ENCODE peak calls at places on chromosomes 3 and 15, in five cellular contexts. Q is SK-N-SH, K is K562, B is H1, U is GM12878. R is an unnamed sample.

GRCh38 chr3:96370637-96371036 is 443.8 kb upstream of the EPHA6 start:
- DNase-seq in K (no peak), Q (no peak), U (no peak), B (no peak), R (no peak)

GRCh38 chr3:158403013-158403412 is 168.0 kb upstream of the MLF1 start:
- DNase-seq in B (no peak), U (no peak), Q (peak), K (no peak), R (no peak)

GRCh38 chr15:40051616-40052415 is 12.8 kb upstream of the SRP14 start:
- DNase-seq in Q (no peak), K (no peak), B (no peak), U (no peak), R (no peak)

GRCh38 chr3:44048196-44048924 is 193.3 kb upstream of the TOPAZ1 start:
- DNase-seq in B (no peak), U (no peak), Q (no peak), K (no peak), R (no peak)

GRCh38 chr3:114848643-114849350 is 298.3 kb downstream of the ZBTB20 start:
- DNase-seq in K (no peak), B (no peak), U (no peak), Q (peak), R (no peak)

GRCh38 chr3:194322701-194323174 is 28.4 kb downstream of the CPN2 start:
- DNase-seq in U (no peak), Q (no peak), B (no peak), K (peak), R (peak)

GRCh38 chr3:106056919-106057318 is 188.1 kb upstream of the CBLB start:
- DNase-seq in Q (no peak), U (no peak), B (no peak), K (no peak), R (no peak)

GRCh38 chr3:123559040-123559861 is 25.6 kb downstream of the HACD2 start:
- DNase-seq in Q (peak), U (no peak), K (peak), B (no peak), R (peak)

GRCh38 chr3:102059145-102059943 is 210.0 kb downstream of the NFKBIZ start:
- DNase-seq in U (peak), B (no peak), Q (no peak), K (no peak), R (no peak)

GRCh38 chr3:123388811-123389210 is 60.1 kb downstream of the ADCY5 start:
- DNase-seq in K (no peak), B (no peak), U (no peak), Q (no peak), R (no peak)

GRCh38 chr3:194688207-194688711 is 2.6 kb downstream of the FAM43A start:
- DNase-seq in U (no peak), B (no peak), K (no peak), Q (peak), R (peak)

GRCh38 chr15:56492786-56493555 is 28.0 kb upstream of the MNS1 start:
- DNase-seq in K (no peak), Q (no peak), U (no peak), B (no peak), R (no peak)

GRCh38 chr3:134802428-134803050 is 7.5 kb downstream of the EPHB1 start:
- DNase-seq in B (no peak), K (no peak), Q (no peak), U (no peak), R (no peak)

GRCh38 chr15:56953790-56954189 is 35.3 kb downstream of the TCF12 start:
- DNase-seq in B (no peak), U (no peak), Q (no peak), K (no peak), R (no peak)

GRCh38 chr3:171827385-171827784 is 15.8 kb upstream of the TMEM212 start:
- DNase-seq in K (no peak), U (no peak), B (no peak), Q (no peak), R (no peak)

GRCh38 chr15:44666208-44667038 is 3.0 kb upstream of the SPG11 start:
- DNase-seq in Q (no peak), B (no peak), K (no peak), U (peak), R (no peak)

GRCh38 chr3:99741588-99741987 is 76.1 kb upstream of the CMSS1 start:
- DNase-seq in Q (no peak), U (no peak), B (no peak), K (no peak), R (no peak)

GRCh38 chr3:100913870-100914654 is 79.2 kb downstream of the ABI3BP start:
- DNase-seq in B (no peak), Q (no peak), K (no peak), U (no peak), R (no peak)

GRCh38 chr3:182979719-182980191 is 583 bp downstream of the DCUN1D1 start:
- DNase-seq in U (no peak), B (no peak), K (peak), Q (peak), R (peak)

GRCh38 chr3:32249184-32249782 is 10.8 kb downstream of the CMTM8 start:
- DNase-seq in Q (no peak), B (no peak), U (no peak), K (no peak), R (no peak)

GRCh38 chr3:111519193-111519592 is 22.8 kb upstream of the CD96 start:
- DNase-seq in U (no peak), K (no peak), Q (no peak), B (no peak), R (no peak)

GRCh38 chr3:135169651-135170050 is 374.6 kb downstream of the EPHB1 start:
- DNase-seq in B (no peak), Q (no peak), K (no peak), U (no peak), R (no peak)

GRCh38 chr3:173789530-173789929 is 392.0 kb downstream of the NLGN1 start:
- DNase-seq in U (no peak), B (no peak), Q (no peak), K (no peak), R (no peak)

GRCh38 chr3:153246805-153247204 is 84.8 kb downstream of the RAP2B start:
- DNase-seq in K (no peak), Q (no peak), U (no peak), B (no peak), R (no peak)

GRCh38 chr3:54408328-54408727 is 286.0 kb downstream of the CACNA2D3 start:
- DNase-seq in U (no peak), K (no peak), Q (no peak), B (no peak), R (no peak)

GRCh38 chr3:99322551-99322950 is 315.8 kb upstream of the COL8A1 start:
- DNase-seq in K (no peak), B (no peak), Q (no peak), U (no peak), R (no peak)

GRCh38 chr3:141680620-141681389 is 57.3 kb upstream of the RNF7 start:
- DNase-seq in Q (peak), K (no peak), B (peak), U (no peak), R (no peak)

GRCh38 chr3:195124378-195124985 is 146.5 kb downstream of the XXYLT1 start:
- DNase-seq in B (no peak), Q (peak), U (no peak), K (no peak), R (no peak)

GRCh38 chr15:59632714-59633113 is 21.1 kb downstream of the GCNT3 start:
- DNase-seq in B (peak), Q (no peak), U (no peak), K (peak), R (peak)

GRCh38 chr3:177448987-177449975 is 252.0 kb upstream of the TBL1XR1 start:
- DNase-seq in K (no peak), U (peak), B (no peak), Q (no peak), R (peak)

GRCh38 chr3:22117751-22118346 is 366.8 kb upstream of the ZNF385D start:
- DNase-seq in K (peak), B (no peak), Q (peak), U (no peak), R (peak)

GRCh38 chr3:58521002-58521670 is 15.9 kb downstream of the ACOX2 start:
- DNase-seq in K (peak), Q (no peak), U (no peak), B (no peak), R (peak)

GRCh38 chr15:39396979-39397615 is 183.8 kb upstream of the THBS1 start:
- DNase-seq in U (no peak), B (no peak), Q (no peak), K (peak), R (no peak)

GRCh38 chr3:13274874-13275332 is 145.2 kb downstream of the NUP210 start:
- DNase-seq in Q (no peak), B (no peak), K (no peak), U (no peak), R (no peak)

GRCh38 chr15:73691398-73691797 is 7.2 kb downstream of the CD276 start:
- DNase-seq in U (no peak), Q (no peak), K (peak), B (no peak), R (no peak)

GRCh38 chr15:89034305-89034704 is 54.0 kb upstream of the ABHD2 start:
- DNase-seq in Q (no peak), U (no peak), K (no peak), B (no peak), R (peak)

GRCh38 chr3:33875680-33876079 is 77.2 kb downstream of the PDCD6IP start:
- DNase-seq in K (no peak), B (no peak), U (no peak), Q (no peak), R (no peak)

GRCh38 chr3:101310580-101311375 is 9.6 kb downstream of the IMPG2 start:
- DNase-seq in K (no peak), Q (no peak), U (no peak), B (no peak), R (no peak)

GRCh38 chr3:66195347-66195783 is 25.4 kb upstream of the SLC25A26 start:
- DNase-seq in Q (peak), B (peak), K (peak), U (no peak), R (no peak)

GRCh38 chr15:70526974-70527325 is 236.4 kb downstream of the UACA start:
- DNase-seq in U (no peak), B (no peak), Q (no peak), K (no peak), R (no peak)

GRCh38 chr15:70524470-70524869 is 238.9 kb downstream of the UACA start:
- DNase-seq in U (no peak), Q (no peak), K (no peak), B (no peak), R (no peak)

GRCh38 chr15:70528270-70528706 is 235.1 kb downstream of the UACA start:
- DNase-seq in B (no peak), Q (no peak), U (peak), K (peak), R (peak)

GRCh38 chr15:70525551-70525950 is 237.8 kb downstream of the UACA start:
- DNase-seq in U (no peak), Q (no peak), B (no peak), K (no peak), R (no peak)

DNA sequence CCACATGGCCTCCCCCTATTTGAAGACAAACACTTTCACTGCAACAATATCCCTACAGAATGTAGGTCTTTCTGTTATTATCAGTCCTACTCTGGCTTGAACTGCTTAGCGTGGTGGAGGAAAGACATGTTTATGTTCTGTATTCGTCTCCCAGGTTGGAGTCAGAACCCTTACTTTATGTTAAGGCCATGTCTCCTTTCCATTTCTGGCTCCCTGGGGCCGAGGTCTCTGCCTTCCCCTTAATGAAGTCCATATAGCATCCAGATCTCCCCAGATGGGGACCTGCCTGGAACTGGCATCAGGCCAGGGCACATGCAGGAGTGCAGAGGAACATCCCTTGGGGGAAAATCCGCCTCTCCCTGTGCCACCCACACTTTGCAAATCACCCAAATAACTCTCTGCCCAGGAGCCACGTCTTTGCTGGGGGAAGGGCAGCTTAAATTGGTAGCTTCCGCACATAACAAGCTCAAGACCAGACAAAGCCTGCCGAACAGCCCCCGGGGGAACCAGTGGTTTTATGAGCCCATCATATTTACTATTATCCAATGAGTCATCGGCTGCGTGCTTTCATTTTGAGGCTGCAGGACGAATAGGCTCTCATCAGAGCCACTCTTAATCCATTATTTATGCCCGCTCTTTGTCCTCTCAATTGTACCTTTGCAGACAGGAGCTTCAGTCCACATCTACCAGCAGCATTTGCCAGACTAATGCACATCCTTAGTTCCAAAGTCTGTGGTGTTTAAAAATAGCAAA is 237.0 kb downstream of the UACA start:
- DNase-seq in Q (peak), B (no peak), K (no peak), U (no peak), R (no peak)
- TF ChIP-seq SIN3A in Q (no peak), B (no peak), K (no peak), U (no peak), R (no peak)

DNA sequence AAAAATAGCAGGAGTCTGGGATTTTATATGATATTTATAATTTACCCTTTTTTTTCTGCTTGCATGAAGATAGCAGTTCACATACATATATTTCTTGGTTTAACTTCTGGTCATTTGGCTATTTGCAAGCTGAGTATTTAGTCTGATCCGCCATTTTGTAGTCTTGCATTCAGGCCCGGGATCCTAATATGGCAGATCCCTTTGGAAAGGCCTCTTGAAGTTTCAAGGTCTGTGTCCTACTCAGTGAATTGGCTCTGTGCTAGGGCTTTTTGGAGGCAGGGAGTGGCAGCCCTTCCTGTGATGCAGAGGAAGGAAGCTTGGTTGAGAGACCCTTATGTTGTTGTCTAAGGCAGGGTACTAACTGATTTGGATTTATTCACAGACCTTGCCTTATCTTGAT is 2.9 kb downstream of the SNRPN start:
- DNase-seq in B (no peak), Q (no peak), K (no peak), U (no peak), R (no peak)
- TF ChIP-seq GABPA in B (no peak), Q (no peak), K (no peak), U (no peak), R (no peak)

GRCh38 chr15:80475572-80475971 is 71.4 kb downstream of the ARNT2 start:
- DNase-seq in U (no peak), Q (no peak), K (no peak), B (no peak), R (no peak)
- TF ChIP-seq SIN3A in U (no peak), Q (no peak), K (no peak), B (no peak), R (no peak)

GRCh38 chr3:17175187-17175839 is 290.6 kb downstream of the PLCL2 start:
- DNase-seq in B (no peak), U (no peak), K (no peak), Q (no peak), R (no peak)
- TF ChIP-seq GABPA in B (no peak), U (no peak), K (no peak), Q (no peak), R (no peak)

GRCh38 chr3:5195605-5196004 is 8.1 kb downstream of the EDEM1 start:
- DNase-seq in K (no peak), B (no peak), U (no peak), Q (no peak), R (no peak)

GRCh38 chr3:5197022-5197421 is 9.5 kb downstream of the EDEM1 start:
- DNase-seq in B (no peak), Q (no peak), K (no peak), U (no peak), R (no peak)

GRCh38 chr3:5194341-5194740 is 6.8 kb downstream of the EDEM1 start:
- DNase-seq in K (no peak), Q (no peak), B (no peak), U (no peak), R (no peak)

GRCh38 chr3:5192568-5193319 is 5.2 kb downstream of the EDEM1 start:
- DNase-seq in K (no peak), Q (no peak), U (no peak), B (no peak), R (no peak)

DNA sequence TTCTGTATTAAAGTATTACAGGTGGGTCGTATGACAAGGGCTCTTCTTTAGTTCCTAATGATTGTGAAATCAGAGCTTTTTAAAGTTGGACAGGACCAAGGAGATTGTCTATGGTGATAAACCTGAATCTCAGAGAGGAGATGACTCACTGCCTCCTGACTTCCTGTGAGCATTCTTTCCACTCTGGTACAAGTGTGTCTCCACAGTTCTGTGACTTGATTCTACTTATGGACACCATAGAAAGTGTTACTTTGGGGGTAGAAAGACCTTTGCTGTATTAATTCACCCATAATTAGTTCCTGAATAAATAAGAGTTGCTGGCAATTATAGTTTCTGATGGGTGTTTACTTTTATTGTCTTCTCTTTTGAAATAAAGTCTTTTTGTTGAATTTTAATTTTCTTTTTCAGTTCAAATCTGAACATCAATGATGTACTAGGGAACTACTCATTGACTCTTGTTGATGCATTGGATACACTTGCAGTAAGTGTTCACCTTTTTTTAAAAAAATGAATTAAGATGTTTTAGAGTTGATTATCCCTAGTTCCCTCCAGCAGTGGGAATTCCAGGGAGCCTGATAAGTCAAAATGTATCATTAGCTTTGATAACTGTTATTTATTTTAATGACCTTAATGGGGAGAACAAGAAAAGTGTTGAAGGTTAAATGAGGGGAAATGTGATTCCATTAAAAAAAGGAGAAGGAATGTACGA is 7.4 kb downstream of the EDEM1 start:
- DNase-seq in U (no peak), B (no peak), K (peak), Q (no peak), R (peak)
- TF ChIP-seq SIN3A in U (no peak), B (no peak), K (no peak), Q (no peak), R (no peak)

GRCh38 chr3:41202075-41202833 is 2.9 kb downstream of the CTNNB1 start:
- DNase-seq in U (no peak), B (no peak), Q (no peak), K (no peak), R (peak)
- TF ChIP-seq GABPA in U (no peak), B (no peak), Q (no peak), K (no peak), R (no peak)

GRCh38 chr15:43509002-43509922 is 8.1 kb upstream of the MAP1A start:
- DNase-seq in U (no peak), Q (peak), K (peak), B (no peak), R (peak)
- TF ChIP-seq SIN3A in U (no peak), Q (no peak), K (no peak), B (no peak), R (no peak)

DNA sequence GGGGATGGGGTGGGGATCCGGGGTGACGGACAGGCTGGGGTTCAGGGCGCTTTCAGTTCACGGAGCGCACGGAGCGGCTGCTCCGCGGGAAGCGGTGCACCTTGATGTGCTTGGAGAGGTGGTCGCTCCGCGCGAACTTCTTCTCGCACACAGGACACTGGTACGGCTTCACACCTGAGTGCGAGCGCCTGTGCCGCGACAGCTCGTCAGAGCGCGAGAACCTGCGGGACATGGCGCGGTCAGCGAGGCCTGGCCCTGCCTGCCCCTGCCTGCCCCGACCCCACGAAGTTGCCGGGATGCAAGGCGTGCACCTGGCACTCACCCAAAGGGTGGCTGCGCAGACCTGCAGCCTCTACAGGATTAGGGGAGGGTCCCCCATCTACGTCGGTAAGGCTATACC is 13.5 kb downstream of the KLF15 start:
- DNase-seq in Q (no peak), B (no peak), K (no peak), U (no peak), R (no peak)
- TF ChIP-seq GABPA in Q (no peak), B (no peak), K (no peak), U (no peak), R (no peak)

GRCh38 chr3:197501496-197501878 is 54.3 kb downstream of the BDH1 start:
- DNase-seq in K (peak), Q (no peak), U (peak), B (no peak), R (peak)
- TF ChIP-seq SIN3A in K (no peak), Q (no peak), U (no peak), B (no peak), R (no peak)